ENCODE peak calls at places on chromosomes 12 and 14, in six cellular contexts. J is CD8-positive, alpha-beta memory T cell; B is esophagus squamous epithelium; D is prostate gland; G is kidney; N is aorta. E is an unnamed sample.

GRCh38 chr14:67418368-67419174 is 6.6 kb upstream of the PLEK2 start:
- DNase-seq in J (no peak), B (no peak), D (no peak), G (no peak), N (peak), E (no peak)

GRCh38 chr12:11941601-11942360 is 129.0 kb upstream of the BCL2L14 start:
- DNase-seq in J (no peak), B (no peak), D (no peak), G (no peak), N (no peak), E (no peak)

GRCh38 chr12:65432606-65433005 is 154.1 kb downstream of the MSRB3 start:
- DNase-seq in J (no peak), B (no peak), D (no peak), G (no peak), N (no peak), E (no peak)

GRCh38 chr12:96164951-96165858 is 29.0 kb upstream of the ELK3 start:
- DNase-seq in J (no peak), B (no peak), D (no peak), G (no peak), N (no peak), E (peak)

GRCh38 chr14:81314443-81315175 is 85.5 kb downstream of the STON2 start:
- DNase-seq in J (no peak), B (no peak), D (no peak), G (no peak), N (no peak), E (no peak)

GRCh38 chr14:55556929-55557623 is 22.9 kb upstream of the KTN1 start:
- DNase-seq in J (no peak), B (no peak), D (peak), G (peak), N (peak), E (peak)

GRCh38 chr12:33876618-33877017 is 145.7 kb upstream of the ALG10 start:
- DNase-seq in J (no peak), B (no peak), D (no peak), G (no peak), N (no peak), E (no peak)

GRCh38 chr14:64421166-64421565 is 33.0 kb downstream of the MTHFD1 start:
- DNase-seq in J (no peak), B (no peak), D (no peak), G (no peak), N (no peak), E (no peak)

GRCh38 chr12:123444396-123445026 is 8.0 kb upstream of the RILPL2 start:
- DNase-seq in J (no peak), B (no peak), D (no peak), G (no peak), N (no peak), E (no peak)

GRCh38 chr14:27917896-27918295 is 848.7 kb upstream of the FOXG1 start:
- DNase-seq in J (no peak), B (no peak), D (no peak), G (peak), N (no peak), E (no peak)

GRCh38 chr12:95443458-95443857 is 30.5 kb upstream of the METAP2 start:
- DNase-seq in J (no peak), B (no peak), D (no peak), G (no peak), N (no peak), E (no peak)

GRCh38 chr12:25625146-25625545 is 72.1 kb upstream of the LMNTD1 start:
- DNase-seq in J (no peak), B (no peak), D (no peak), G (no peak), N (no peak), E (no peak)

GRCh38 chr12:43094886-43095285 is 457.1 kb downstream of the ADAMTS20 start:
- DNase-seq in J (no peak), B (no peak), D (no peak), G (no peak), N (no peak), E (no peak)

GRCh38 chr12:3035171-3035570 is 42.0 kb upstream of the TSPAN9 start:
- DNase-seq in J (no peak), B (no peak), D (no peak), G (peak), N (peak), E (no peak)

DNA sequence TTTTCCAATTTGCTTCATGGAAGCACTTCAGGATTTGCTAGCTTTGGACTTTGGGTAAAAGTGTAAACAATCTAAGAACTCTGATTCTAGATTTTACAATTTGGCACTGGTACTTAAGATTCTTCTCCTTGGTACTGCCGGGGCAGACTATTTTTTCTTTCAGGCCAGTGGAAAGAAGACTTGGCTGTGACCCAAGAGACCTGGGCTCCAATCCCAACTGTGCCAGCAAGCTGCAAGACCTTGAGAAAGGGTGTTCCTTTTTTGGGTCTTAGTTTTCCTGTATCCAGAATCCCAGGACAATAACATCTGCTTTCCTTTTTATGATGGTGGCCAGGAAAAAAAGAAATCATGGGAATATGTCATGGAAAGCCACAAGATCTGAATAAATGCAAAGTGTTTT is 148.1 kb upstream of the CRY1 start:
- DNase-seq in J (no peak), B (no peak), D (no peak), G (no peak), N (no peak), E (no peak)
- H3K27ac ChIP-seq in J (no peak), B (no peak), D (no peak), G (no peak), N (no peak), E (no peak)

DNA sequence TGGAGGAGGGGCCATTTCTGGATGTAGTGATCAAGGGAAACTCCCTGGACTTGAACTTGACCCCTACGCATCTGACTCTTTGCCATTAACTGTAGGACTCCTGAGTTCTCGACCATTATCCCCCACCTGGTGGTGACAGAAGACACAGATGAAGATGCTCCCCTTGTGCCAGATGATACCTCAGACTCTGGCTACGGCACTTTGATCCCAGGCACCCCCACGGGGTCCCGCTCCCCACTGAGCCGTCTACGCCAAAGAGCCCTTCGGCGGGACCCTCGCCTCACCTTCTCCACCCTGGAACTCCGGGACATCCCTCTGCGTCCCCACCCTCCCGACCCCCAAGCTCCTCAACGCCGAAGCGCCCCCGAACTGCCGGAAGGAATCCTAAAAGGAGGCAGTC is 14.7 kb downstream of the TNFRSF1A start:
- DNase-seq in J (no peak), B (no peak), D (no peak), G (no peak), N (no peak), E (no peak)
- H3K27ac ChIP-seq in J (no peak), B (peak), D (peak), G (no peak), N (no peak), E (peak)

DNA sequence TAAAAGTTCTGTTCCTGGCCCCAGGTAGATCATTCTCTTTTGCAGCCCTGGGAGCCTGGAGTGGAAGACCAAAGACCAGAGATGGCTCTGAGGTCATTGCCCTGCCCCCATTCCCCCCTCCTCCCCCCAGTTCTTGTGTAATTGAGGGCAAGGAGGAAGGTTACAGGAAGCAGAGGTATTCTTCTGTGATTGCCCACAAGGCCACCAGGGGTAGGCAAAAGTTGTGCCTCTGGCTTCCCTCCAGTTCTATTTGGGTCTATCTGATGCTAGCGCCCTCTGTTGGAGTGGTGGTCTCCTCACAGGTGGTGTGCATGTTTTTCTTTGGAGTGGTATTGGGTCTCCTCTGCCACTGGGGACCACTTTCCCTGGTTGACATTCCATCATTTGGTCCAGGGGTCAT is 41.2 kb upstream of the CRY1 start:
- DNase-seq in J (no peak), B (no peak), D (no peak), G (no peak), N (no peak), E (no peak)
- H3K27ac ChIP-seq in J (no peak), B (no peak), D (no peak), G (no peak), N (no peak), E (no peak)

DNA sequence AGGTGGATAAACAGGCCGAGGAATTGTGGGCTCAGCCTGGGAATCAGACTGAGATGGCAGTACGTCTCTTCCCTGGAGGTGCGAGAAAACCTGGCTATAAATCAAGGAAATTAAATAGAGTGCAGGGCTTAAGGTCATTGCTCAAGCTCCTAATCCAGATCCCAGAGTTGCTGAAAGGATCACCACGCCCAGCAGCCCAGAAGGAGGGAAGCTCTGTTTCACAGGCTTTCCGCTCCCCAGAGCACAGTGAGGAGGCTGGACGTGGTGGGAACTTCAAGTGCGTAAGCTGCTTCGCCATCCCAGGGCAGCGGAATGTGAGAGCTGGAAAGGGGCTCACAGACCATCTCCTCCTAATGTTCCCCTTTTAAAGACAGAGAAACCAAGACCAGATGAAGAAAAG is 651.6 kb upstream of the TBX3 start:
- DNase-seq in J (no peak), B (no peak), D (no peak), G (no peak), N (no peak), E (peak)
- H3K27ac ChIP-seq in J (no peak), B (no peak), D (no peak), G (no peak), N (no peak), E (peak)

GRCh38 chr12:121404734-121405133 is 4.8 kb downstream of the RNF34 start:
- DNase-seq in J (no peak), B (no peak), D (no peak), G (no peak), N (no peak), E (no peak)
- H3K27ac ChIP-seq in J (no peak), B (no peak), D (no peak), G (no peak), N (no peak), E (no peak)